ENCODE peak calls at places on chromosomes 5 and 9, in five cellular contexts. One of them, this sample, is unnamed.

GRCh38 chr5:54186912-54187445 is 123.4 kb downstream of the ARL15 start:
- DNase-seq in thyroid gland: no peak
- DNase-seq in activated T-helper 9 cell treated with anti-CD3 and anti-CD28 coated beads, Interleukin-2, amount 50 U/mL, for 16 hours: no peak
- DNase-seq in T follicular helper cell: no peak
- DNase-seq in fibroblast of pulmonary artery: no peak
- DNase-seq in this sample: no peak

GRCh38 chr5:72018158-72018803 is 89.0 kb upstream of the MAP1B start:
- DNase-seq in activated T-helper 9 cell treated with anti-CD3 and anti-CD28 coated beads, Interleukin-2, amount 50 U/mL, for 16 hours: peak; percentile 20
- DNase-seq in T follicular helper cell: peak; percentile 18
- DNase-seq in thyroid gland: peak; percentile 19
- DNase-seq in fibroblast of pulmonary artery: peak; percentile 70
- DNase-seq in this sample: peak; percentile 16

GRCh38 chr9:136626066-136626725 is 36.5 kb upstream of the EGFL7 start:
- DNase-seq in activated T-helper 9 cell treated with anti-CD3 and anti-CD28 coated beads, Interleukin-2, amount 50 U/mL, for 16 hours: no peak
- DNase-seq in T follicular helper cell: no peak
- DNase-seq in thyroid gland: no peak
- DNase-seq in fibroblast of pulmonary artery: no peak
- DNase-seq in this sample: no peak

GRCh38 chr5:131081371-131081770 is 83.7 kb downstream of the HINT1 start:
- DNase-seq in fibroblast of pulmonary artery: peak; percentile 54
- DNase-seq in activated T-helper 9 cell treated with anti-CD3 and anti-CD28 coated beads, Interleukin-2, amount 50 U/mL, for 16 hours: no peak
- DNase-seq in thyroid gland: no peak
- DNase-seq in T follicular helper cell: no peak
- DNase-seq in this sample: no peak

GRCh38 chr5:78927657-78928282 is 57.3 kb downstream of the ARSB start:
- DNase-seq in fibroblast of pulmonary artery: peak; percentile 79
- DNase-seq in activated T-helper 9 cell treated with anti-CD3 and anti-CD28 coated beads, Interleukin-2, amount 50 U/mL, for 16 hours: no peak
- DNase-seq in thyroid gland: no peak
- DNase-seq in T follicular helper cell: no peak
- DNase-seq in this sample: no peak

GRCh38 chr9:134502261-134503211 is 139.1 kb upstream of the COL5A1 start:
- DNase-seq in activated T-helper 9 cell treated with anti-CD3 and anti-CD28 coated beads, Interleukin-2, amount 50 U/mL, for 16 hours: no peak
- DNase-seq in fibroblast of pulmonary artery: peak; percentile 98
- DNase-seq in T follicular helper cell: no peak
- DNase-seq in thyroid gland: no peak
- DNase-seq in this sample: no peak

GRCh38 chr5:176438959-176439757 is 9.0 kb upstream of the FAF2 start:
- DNase-seq in thyroid gland: no peak
- DNase-seq in activated T-helper 9 cell treated with anti-CD3 and anti-CD28 coated beads, Interleukin-2, amount 50 U/mL, for 16 hours: no peak
- DNase-seq in T follicular helper cell: no peak
- DNase-seq in fibroblast of pulmonary artery: peak; percentile 72
- DNase-seq in this sample: no peak

GRCh38 chr9:130623466-130623865 is 40.9 kb upstream of the PRDM12 start:
- DNase-seq in thyroid gland: no peak
- DNase-seq in activated T-helper 9 cell treated with anti-CD3 and anti-CD28 coated beads, Interleukin-2, amount 50 U/mL, for 16 hours: no peak
- DNase-seq in fibroblast of pulmonary artery: no peak
- DNase-seq in T follicular helper cell: no peak
- DNase-seq in this sample: no peak

GRCh38 chr5:23208959-23209431 is 298.4 kb upstream of the PRDM9 start:
- DNase-seq in fibroblast of pulmonary artery: peak; percentile 72
- DNase-seq in thyroid gland: no peak
- DNase-seq in T follicular helper cell: no peak
- DNase-seq in activated T-helper 9 cell treated with anti-CD3 and anti-CD28 coated beads, Interleukin-2, amount 50 U/mL, for 16 hours: no peak
- DNase-seq in this sample: no peak

GRCh38 chr9:112074250-112075008 is 100.7 kb downstream of the SUSD1 start:
- DNase-seq in activated T-helper 9 cell treated with anti-CD3 and anti-CD28 coated beads, Interleukin-2, amount 50 U/mL, for 16 hours: peak; percentile 48
- DNase-seq in fibroblast of pulmonary artery: peak; percentile 100
- DNase-seq in T follicular helper cell: peak; percentile 65
- DNase-seq in thyroid gland: peak; percentile 58
- DNase-seq in this sample: peak; percentile 27

GRCh38 chr5:127911619-127912018 is 171.9 kb upstream of the SLC12A2 start:
- DNase-seq in activated T-helper 9 cell treated with anti-CD3 and anti-CD28 coated beads, Interleukin-2, amount 50 U/mL, for 16 hours: no peak
- DNase-seq in fibroblast of pulmonary artery: no peak
- DNase-seq in T follicular helper cell: no peak
- DNase-seq in thyroid gland: no peak
- DNase-seq in this sample: no peak

GRCh38 chr5:149135536-149136201 is 5.6 kb upstream of the ABLIM3 start:
- DNase-seq in fibroblast of pulmonary artery: peak; percentile 72
- DNase-seq in T follicular helper cell: no peak
- DNase-seq in thyroid gland: no peak
- DNase-seq in activated T-helper 9 cell treated with anti-CD3 and anti-CD28 coated beads, Interleukin-2, amount 50 U/mL, for 16 hours: no peak
- DNase-seq in this sample: no peak

GRCh38 chr5:76524872-76525271 is 98.3 kb downstream of the F2RL2 start:
- DNase-seq in fibroblast of pulmonary artery: peak; percentile 23
- DNase-seq in T follicular helper cell: no peak
- DNase-seq in thyroid gland: no peak
- DNase-seq in activated T-helper 9 cell treated with anti-CD3 and anti-CD28 coated beads, Interleukin-2, amount 50 U/mL, for 16 hours: no peak
- DNase-seq in this sample: no peak

GRCh38 chr9:3708751-3709150 is 182.9 kb upstream of the RFX3 start:
- DNase-seq in fibroblast of pulmonary artery: peak; percentile 77
- DNase-seq in T follicular helper cell: no peak
- DNase-seq in thyroid gland: peak; percentile 94
- DNase-seq in activated T-helper 9 cell treated with anti-CD3 and anti-CD28 coated beads, Interleukin-2, amount 50 U/mL, for 16 hours: no peak
- DNase-seq in this sample: no peak

GRCh38 chr9:135272608-135273007 is 185.1 kb downstream of the OLFM1 start:
- DNase-seq in T follicular helper cell: no peak
- DNase-seq in fibroblast of pulmonary artery: no peak
- DNase-seq in thyroid gland: no peak
- DNase-seq in activated T-helper 9 cell treated with anti-CD3 and anti-CD28 coated beads, Interleukin-2, amount 50 U/mL, for 16 hours: no peak
- DNase-seq in this sample: no peak

GRCh38 chr5:160787247-160787646 is 64.8 kb downstream of the ATP10B start:
- DNase-seq in fibroblast of pulmonary artery: peak; percentile 0
- DNase-seq in thyroid gland: peak; percentile 58
- DNase-seq in T follicular helper cell: peak; percentile 1
- DNase-seq in activated T-helper 9 cell treated with anti-CD3 and anti-CD28 coated beads, Interleukin-2, amount 50 U/mL, for 16 hours: no peak
- DNase-seq in this sample: no peak

GRCh38 chr5:54590824-54591223 is 73.3 kb downstream of the SNX18 start:
- DNase-seq in T follicular helper cell: no peak
- DNase-seq in thyroid gland: no peak
- DNase-seq in fibroblast of pulmonary artery: no peak
- DNase-seq in activated T-helper 9 cell treated with anti-CD3 and anti-CD28 coated beads, Interleukin-2, amount 50 U/mL, for 16 hours: no peak
- DNase-seq in this sample: no peak

GRCh38 chr9:96317335-96317980 is 15.5 kb upstream of the HSD17B3 start:
- DNase-seq in fibroblast of pulmonary artery: peak; percentile 78
- DNase-seq in activated T-helper 9 cell treated with anti-CD3 and anti-CD28 coated beads, Interleukin-2, amount 50 U/mL, for 16 hours: peak; percentile 29
- DNase-seq in thyroid gland: peak; percentile 59
- DNase-seq in T follicular helper cell: peak; percentile 26
- DNase-seq in this sample: no peak

GRCh38 chr5:111548992-111549649 is 36.8 kb upstream of the STARD4 start:
- DNase-seq in thyroid gland: no peak
- DNase-seq in fibroblast of pulmonary artery: no peak
- DNase-seq in T follicular helper cell: no peak
- DNase-seq in activated T-helper 9 cell treated with anti-CD3 and anti-CD28 coated beads, Interleukin-2, amount 50 U/mL, for 16 hours: no peak
- DNase-seq in this sample: no peak

GRCh38 chr9:115204827-115205506 is 87.0 kb upstream of the TNC start:
- DNase-seq in T follicular helper cell: no peak
- DNase-seq in thyroid gland: no peak
- DNase-seq in fibroblast of pulmonary artery: peak; percentile 77
- DNase-seq in activated T-helper 9 cell treated with anti-CD3 and anti-CD28 coated beads, Interleukin-2, amount 50 U/mL, for 16 hours: no peak
- DNase-seq in this sample: no peak

GRCh38 chr5:434443-435146 is 8.4 kb upstream of the EXOC3 start:
- DNase-seq in fibroblast of pulmonary artery: no peak
- DNase-seq in activated T-helper 9 cell treated with anti-CD3 and anti-CD28 coated beads, Interleukin-2, amount 50 U/mL, for 16 hours: no peak
- DNase-seq in thyroid gland: no peak
- DNase-seq in T follicular helper cell: no peak
- DNase-seq in this sample: no peak

GRCh38 chr5:97400537-97400936 is 217.5 kb upstream of the RIOK2 start:
- DNase-seq in thyroid gland: no peak
- DNase-seq in T follicular helper cell: no peak
- DNase-seq in fibroblast of pulmonary artery: no peak
- DNase-seq in activated T-helper 9 cell treated with anti-CD3 and anti-CD28 coated beads, Interleukin-2, amount 50 U/mL, for 16 hours: no peak
- DNase-seq in this sample: no peak